ENCODE peak calls at places on chromosome 9, in four cellular contexts. One of them, this sample, is unnamed.
A peak's percentile ranks its signal among the peaks of the same experiment; 100 is the strongest.

GRCh38 chr9:20903214-20903613 is 128.2 kb downstream of the HACD4 start:
- DNase-seq in fibroblast of lung: no peak
- DNase-seq in cardiac fibroblast: no peak
- DNase-seq in A549: no peak
- DNase-seq in this sample: no peak

GRCh38 chr9:35549466-35549865 is 55.6 kb upstream of the TESK1 start:
- DNase-seq in cardiac fibroblast: peak; percentile 52
- DNase-seq in fibroblast of lung: no peak
- DNase-seq in A549: no peak
- DNase-seq in this sample: no peak

GRCh38 chr9:96661711-96662110 is 6.6 kb upstream of the PRXL2C start:
- DNase-seq in fibroblast of lung: peak; percentile 7
- DNase-seq in cardiac fibroblast: no peak
- DNase-seq in A549: no peak
- DNase-seq in this sample: no peak

GRCh38 chr9:806285-807156 is 35.0 kb upstream of the DMRT1 start:
- DNase-seq in fibroblast of lung: peak; percentile 64
- DNase-seq in cardiac fibroblast: peak; percentile 60
- DNase-seq in A549: peak; percentile 50
- DNase-seq in this sample: peak; percentile 53

GRCh38 chr9:28779240-28779639 is 1206.0 kb upstream of the C9orf72 start:
- DNase-seq in A549: no peak
- DNase-seq in cardiac fibroblast: peak; percentile 71
- DNase-seq in fibroblast of lung: no peak
- DNase-seq in this sample: no peak

GRCh38 chr9:71145179-71145578 is 23.8 kb upstream of the TRPM3 start:
- DNase-seq in A549: no peak
- DNase-seq in cardiac fibroblast: peak; percentile 14
- DNase-seq in fibroblast of lung: no peak
- DNase-seq in this sample: no peak

GRCh38 chr9:136481558-136481957 is 1.3 kb downstream of the SEC16A start:
- DNase-seq in cardiac fibroblast: no peak
- DNase-seq in A549: no peak
- DNase-seq in fibroblast of lung: no peak
- DNase-seq in this sample: no peak

GRCh38 chr9:72574156-72574810 is 52.9 kb downstream of the TMC1 start:
- DNase-seq in A549: no peak
- DNase-seq in fibroblast of lung: no peak
- DNase-seq in cardiac fibroblast: no peak
- DNase-seq in this sample: no peak

GRCh38 chr9:86713456-86713855 is 233.8 kb downstream of the GAS1 start:
- DNase-seq in cardiac fibroblast: peak; percentile 53
- DNase-seq in fibroblast of lung: peak; percentile 51
- DNase-seq in A549: no peak
- DNase-seq in this sample: no peak

GRCh38 chr9:111975709-111976108 is 79.1 kb downstream of the UGCG start:
- DNase-seq in cardiac fibroblast: no peak
- DNase-seq in fibroblast of lung: no peak
- DNase-seq in A549: peak; percentile 59
- DNase-seq in this sample: no peak

GRCh38 chr9:137621131-137621757 is 2.4 kb downstream of the EHMT1 start:
- DNase-seq in fibroblast of lung: peak; percentile 33
- DNase-seq in cardiac fibroblast: peak; percentile 40
- DNase-seq in A549: peak; percentile 51
- DNase-seq in this sample: no peak

GRCh38 chr9:83972286-83972685 is 7.7 kb downstream of the HNRNPK start:
- DNase-seq in fibroblast of lung: no peak
- DNase-seq in cardiac fibroblast: no peak
- DNase-seq in A549: no peak
- DNase-seq in this sample: no peak

GRCh38 chr9:83977196-83977595 is 2.8 kb downstream of the HNRNPK start:
- DNase-seq in fibroblast of lung: no peak
- DNase-seq in cardiac fibroblast: no peak
- DNase-seq in A549: no peak
- DNase-seq in this sample: no peak

GRCh38 chr9:83978992-83979811 is 813 bp downstream of the HNRNPK start:
- DNase-seq in A549: peak; percentile 81
- DNase-seq in cardiac fibroblast: peak; percentile 84
- DNase-seq in fibroblast of lung: peak; percentile 85
- DNase-seq in this sample: peak; percentile 91

GRCh38 chr9:83979812-83980394 is at the start of gene HNRNPK:
- DNase-seq in fibroblast of lung: peak; percentile 99
- DNase-seq in cardiac fibroblast: peak; percentile 99
- DNase-seq in A549: peak; percentile 99
- DNase-seq in this sample: peak; percentile 90

GRCh38 chr9:83976372-83976771 is 3.6 kb downstream of the HNRNPK start:
- DNase-seq in A549: no peak
- DNase-seq in fibroblast of lung: no peak
- DNase-seq in cardiac fibroblast: no peak
- DNase-seq in this sample: no peak
- H3K4me3 ChIP-seq in A549: no peak overlapping the region
- H3K4me3 ChIP-seq in fibroblast of lung: peak overlapping the region; percentile 95
- H3K4me3 ChIP-seq in cardiac fibroblast: no peak overlapping the region
- H3K4me3 ChIP-seq in this sample: no peak overlapping the region

DNA sequence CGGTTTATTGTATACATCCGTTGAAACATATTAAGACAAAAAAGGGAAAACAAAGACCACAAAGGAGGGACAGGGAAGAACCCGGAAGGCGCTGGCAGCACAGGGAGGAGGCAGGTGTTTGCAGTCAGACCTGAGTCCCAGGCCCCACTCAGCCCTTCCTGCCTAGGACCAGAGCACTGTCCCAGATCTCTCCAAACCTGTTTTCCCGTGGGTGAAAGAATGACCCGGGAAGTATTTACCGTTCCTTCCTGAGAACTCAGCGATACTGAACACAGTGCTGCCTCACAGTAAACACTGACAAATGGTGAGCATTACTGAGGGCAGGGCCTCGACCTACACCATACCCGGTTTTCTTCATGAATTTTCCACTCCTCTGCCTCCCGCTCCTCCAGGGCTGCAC is 1.2 kb downstream of the ABO start:
- DNase-seq in cardiac fibroblast: no peak
- DNase-seq in fibroblast of lung: no peak
- DNase-seq in A549: no peak
- DNase-seq in this sample: no peak
- H3K4me3 ChIP-seq in cardiac fibroblast: no peak overlapping the region
- H3K4me3 ChIP-seq in fibroblast of lung: no peak overlapping the region
- H3K4me3 ChIP-seq in A549: no peak overlapping the region
- H3K4me3 ChIP-seq in this sample: no peak overlapping the region

DNA sequence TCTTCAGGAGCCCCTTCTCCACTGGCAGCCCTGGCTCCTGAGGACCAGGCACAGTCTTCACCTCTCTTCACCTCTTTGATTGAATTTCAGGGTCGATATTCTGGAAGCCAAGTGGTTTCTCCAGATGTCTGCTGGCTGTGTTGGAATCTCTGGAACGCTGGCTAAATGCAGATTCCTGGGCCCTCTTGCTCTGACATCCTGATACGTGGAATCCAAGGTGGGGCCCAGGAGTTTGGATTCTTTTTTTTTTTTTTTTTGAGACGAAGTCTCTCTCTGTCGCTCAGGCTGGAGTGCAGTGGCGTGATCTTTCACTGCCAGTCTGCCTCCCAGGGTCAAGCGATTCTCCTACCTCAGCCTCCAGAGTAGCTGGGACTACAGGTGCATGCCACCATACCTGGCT is 26.8 kb upstream of the IER5L start:
- DNase-seq in fibroblast of lung: no peak
- DNase-seq in cardiac fibroblast: no peak
- DNase-seq in A549: no peak
- DNase-seq in this sample: no peak
- H3K4me3 ChIP-seq in fibroblast of lung: no peak overlapping the region
- H3K4me3 ChIP-seq in cardiac fibroblast: no peak overlapping the region
- H3K4me3 ChIP-seq in A549: no peak overlapping the region
- H3K4me3 ChIP-seq in this sample: no peak overlapping the region

GRCh38 chr9:76542360-76542759 is 83.4 kb downstream of the GCNT1 start:
- DNase-seq in cardiac fibroblast: no peak
- DNase-seq in A549: peak; percentile 16
- DNase-seq in fibroblast of lung: no peak
- DNase-seq in this sample: peak; percentile 65
- H3K4me3 ChIP-seq in cardiac fibroblast: no peak overlapping the region
- H3K4me3 ChIP-seq in A549: no peak overlapping the region
- H3K4me3 ChIP-seq in fibroblast of lung: no peak overlapping the region
- H3K4me3 ChIP-seq in this sample: no peak overlapping the region

GRCh38 chr9:115114541-115114940 is 3.4 kb downstream of the TNC start:
- DNase-seq in cardiac fibroblast: no peak
- DNase-seq in A549: no peak
- DNase-seq in fibroblast of lung: no peak
- DNase-seq in this sample: no peak
- H3K4me3 ChIP-seq in cardiac fibroblast: no peak overlapping the region
- H3K4me3 ChIP-seq in A549: no peak overlapping the region
- H3K4me3 ChIP-seq in fibroblast of lung: no peak overlapping the region
- H3K4me3 ChIP-seq in this sample: no peak overlapping the region

GRCh38 chr9:129667378-129667777 is 1.9 kb downstream of the PRRX2 start:
- DNase-seq in cardiac fibroblast: no peak
- DNase-seq in A549: no peak
- DNase-seq in fibroblast of lung: no peak
- DNase-seq in this sample: no peak

GRCh38 chr9:129666575-129666974 is 1.1 kb downstream of the PRRX2 start:
- DNase-seq in fibroblast of lung: no peak
- DNase-seq in A549: no peak
- DNase-seq in cardiac fibroblast: no peak
- DNase-seq in this sample: no peak

GRCh38 chr9:129665814-129666511 is 516 bp downstream of the PRRX2 start:
- DNase-seq in A549: no peak
- DNase-seq in cardiac fibroblast: no peak
- DNase-seq in fibroblast of lung: no peak
- DNase-seq in this sample: no peak

GRCh38 chr9:129665008-129665771 is at the start of gene PRRX2:
- DNase-seq in cardiac fibroblast: no peak
- DNase-seq in A549: peak; percentile 47
- DNase-seq in fibroblast of lung: no peak
- DNase-seq in this sample: peak; percentile 64

GRCh38 chr9:129664664-129665007 is 811 bp upstream of the PRRX2 start:
- DNase-seq in fibroblast of lung: no peak
- DNase-seq in cardiac fibroblast: no peak
- DNase-seq in A549: no peak
- DNase-seq in this sample: no peak
- H3K4me3 ChIP-seq in fibroblast of lung: no peak overlapping the region
- H3K4me3 ChIP-seq in cardiac fibroblast: no peak overlapping the region
- H3K4me3 ChIP-seq in A549: no peak overlapping the region
- H3K4me3 ChIP-seq in this sample: no peak overlapping the region

GRCh38 chr9:126675147-126675467 is 61.4 kb downstream of the LMX1B start:
- DNase-seq in A549: no peak
- DNase-seq in cardiac fibroblast: no peak
- DNase-seq in fibroblast of lung: no peak
- DNase-seq in this sample: no peak

GRCh38 chr9:126671983-126672382 is 58.3 kb downstream of the LMX1B start:
- DNase-seq in fibroblast of lung: no peak
- DNase-seq in A549: no peak
- DNase-seq in cardiac fibroblast: no peak
- DNase-seq in this sample: no peak

GRCh38 chr9:126674365-126675146 is 60.8 kb downstream of the LMX1B start:
- DNase-seq in fibroblast of lung: no peak
- DNase-seq in cardiac fibroblast: no peak
- DNase-seq in A549: no peak
- DNase-seq in this sample: no peak

GRCh38 chr9:126672634-126673284 is 59.0 kb downstream of the LMX1B start:
- DNase-seq in fibroblast of lung: no peak
- DNase-seq in A549: no peak
- DNase-seq in cardiac fibroblast: no peak
- DNase-seq in this sample: no peak

GRCh38 chr9:126673689-126674364 is 60.1 kb downstream of the LMX1B start:
- DNase-seq in fibroblast of lung: no peak
- DNase-seq in A549: peak; percentile 59
- DNase-seq in cardiac fibroblast: no peak
- DNase-seq in this sample: no peak
- H3K4me3 ChIP-seq in fibroblast of lung: no peak overlapping the region
- H3K4me3 ChIP-seq in A549: no peak overlapping the region
- H3K4me3 ChIP-seq in cardiac fibroblast: no peak overlapping the region
- H3K4me3 ChIP-seq in this sample: no peak overlapping the region

DNA sequence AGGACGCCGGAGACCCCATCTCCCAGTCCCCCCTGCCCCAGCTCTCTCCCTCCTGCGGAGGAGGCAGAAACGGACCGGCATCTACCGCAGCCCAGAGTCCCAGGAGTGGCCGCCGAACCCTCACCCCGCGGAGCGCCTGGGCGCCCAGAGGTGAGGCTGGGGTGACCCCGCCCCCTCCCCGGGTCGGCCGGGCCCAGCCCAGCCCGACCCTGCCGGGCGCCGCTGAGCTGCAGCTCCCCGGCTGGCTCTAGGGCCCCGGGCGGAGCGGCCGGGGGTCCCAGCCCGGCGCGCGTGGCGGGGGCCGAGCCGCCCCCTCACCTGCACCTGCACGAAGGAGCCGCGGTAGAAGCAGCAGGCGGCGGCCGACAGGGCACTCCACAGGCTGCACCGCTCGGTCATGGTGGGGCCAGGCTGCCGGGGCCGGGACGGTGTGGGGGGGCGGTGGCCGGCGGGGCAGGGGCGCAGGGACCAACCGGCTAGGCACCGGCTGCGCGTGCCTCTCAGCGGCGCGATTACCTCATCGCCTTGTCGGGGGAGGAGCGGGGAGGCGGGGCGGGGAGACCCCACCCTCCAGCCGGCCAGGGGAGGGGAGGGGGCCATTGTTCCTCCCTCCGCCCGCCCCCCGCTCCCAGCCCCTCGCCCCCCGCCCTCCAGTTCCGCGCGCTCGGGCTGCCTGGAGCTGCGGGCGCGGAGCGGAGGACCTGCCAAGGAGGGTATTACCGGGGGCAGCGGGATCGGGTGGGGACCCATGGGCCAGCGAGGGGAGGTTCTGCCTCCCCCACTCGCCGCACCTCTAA is 19.9 kb upstream of the TOR2A start:
- DNase-seq in A549: no peak
- DNase-seq in fibroblast of lung: no peak
- DNase-seq in cardiac fibroblast: no peak
- DNase-seq in this sample: no peak
- H3K4me3 ChIP-seq in A549: peak overlapping the region; percentile 45
- H3K4me3 ChIP-seq in fibroblast of lung: no peak overlapping the region
- H3K4me3 ChIP-seq in cardiac fibroblast: no peak overlapping the region
- H3K4me3 ChIP-seq in this sample: no peak overlapping the region

GRCh38 chr9:122445155-122445749 is 32.5 kb downstream of the OR1J1 start:
- DNase-seq in A549: no peak
- DNase-seq in fibroblast of lung: peak; percentile 94
- DNase-seq in cardiac fibroblast: peak; percentile 95
- DNase-seq in this sample: no peak
- H3K4me3 ChIP-seq in A549: no peak overlapping the region
- H3K4me3 ChIP-seq in fibroblast of lung: no peak overlapping the region
- H3K4me3 ChIP-seq in cardiac fibroblast: no peak overlapping the region
- H3K4me3 ChIP-seq in this sample: no peak overlapping the region

GRCh38 chr9:105176194-105176593 is 68.3 kb upstream of the SLC44A1 start:
- DNase-seq in cardiac fibroblast: no peak
- DNase-seq in A549: no peak
- DNase-seq in fibroblast of lung: no peak
- DNase-seq in this sample: no peak
- H3K4me3 ChIP-seq in cardiac fibroblast: no peak overlapping the region
- H3K4me3 ChIP-seq in A549: no peak overlapping the region
- H3K4me3 ChIP-seq in fibroblast of lung: no peak overlapping the region
- H3K4me3 ChIP-seq in this sample: no peak overlapping the region

This sample was measured in HAP-1.